ENCODE peak calls at places on chromosomes 11 and 22, in eight cellular contexts. Q, Z, K, L, N, D, F and B are unnamed samples.

GRCh38 chr11:102479733-102480132 is 27.2 kb upstream of the TMEM123 start:
- DNase-seq in Q (no peak), Z (no peak), K (no peak), L (no peak), N (no peak), D (no peak), F (no peak), B (no peak)

GRCh38 chr22:23269441-23270211 is 89.3 kb downstream of the BCR start:
- DNase-seq in Q (peak; percentile 49), Z (no peak), K (no peak), L (no peak), N (no peak), D (no peak), F (no peak), B (no peak)

GRCh38 chr11:46302866-46303265 is 25.4 kb downstream of the CREB3L1 start:
- DNase-seq in Q (peak; percentile 69), Z (no peak), K (no peak), L (no peak), N (peak; percentile 81), D (no peak), F (no peak), B (no peak)

GRCh38 chr11:2776351-2777061 is 76.7 kb upstream of the KCNQ1OT1 start:
- DNase-seq in Q (no peak), Z (no peak), K (peak; percentile 1), L (no peak), N (no peak), D (no peak), F (no peak), B (no peak)

GRCh38 chr11:27722945-27723344 is 22.7 kb upstream of the BDNF start:
- DNase-seq in Q (peak; percentile 13), Z (no peak), K (no peak), L (peak; percentile 32), N (no peak), D (no peak), F (no peak), B (no peak)

GRCh38 chr11:4184163-4184916 is 89.7 kb downstream of the RRM1 start:
- DNase-seq in Q (no peak), Z (no peak), K (no peak), L (peak; percentile 18), N (no peak), D (no peak), F (no peak), B (no peak)

GRCh38 chr11:87466228-87466627 is 428.5 kb downstream of the TMEM135 start:
- DNase-seq in Q (no peak), Z (peak; percentile 56), K (no peak), L (no peak), N (no peak), D (no peak), F (no peak), B (no peak)

GRCh38 chr11:134252539-134253188 is 488 bp downstream of the THYN1 start:
- DNase-seq in Q (no peak), Z (peak; percentile 64), K (peak; percentile 20), L (peak; percentile 63), N (no peak), D (no peak), F (no peak), B (no peak)

GRCh38 chr11:73995247-73995646 is 12.6 kb upstream of the UCP2 start:
- DNase-seq in Q (no peak), Z (no peak), K (no peak), L (peak; percentile 22), N (no peak), D (no peak), F (no peak), B (no peak)

GRCh38 chr11:405323-405975 is 9.3 kb downstream of the SIGIRR start:
- DNase-seq in Q (no peak), Z (peak; percentile 27), K (no peak), L (peak; percentile 56), N (no peak), D (no peak), F (no peak), B (no peak)

GRCh38 chr11:128297111-128297651 is 290.2 kb downstream of the ETS1 start:
- DNase-seq in Q (no peak), Z (no peak), K (no peak), L (no peak), N (no peak), D (no peak), F (no peak), B (no peak)

GRCh38 chr11:125390949-125391348 is 105.1 kb downstream of the FEZ1 start:
- DNase-seq in Q (no peak), Z (no peak), K (no peak), L (peak; percentile 28), N (no peak), D (no peak), F (peak; percentile 43), B (no peak)

GRCh38 chr11:8650401-8650990 is 32.0 kb downstream of the TRIM66 start:
- DNase-seq in Q (no peak), Z (peak; percentile 90), K (no peak), L (no peak), N (no peak), D (peak; percentile 57), F (no peak), B (no peak)

GRCh38 chr11:39174228-39174627 is 2285.2 kb downstream of the LRRC4C start:
- DNase-seq in Q (no peak), Z (no peak), K (no peak), L (no peak), N (no peak), D (no peak), F (no peak), B (no peak)

GRCh38 chr22:32971252-32971651 is 86.9 kb downstream of the SYN3 start:
- DNase-seq in Q (no peak), Z (no peak), K (no peak), L (no peak), N (no peak), D (no peak), F (no peak), B (no peak)

GRCh38 chr22:24590596-24591173 is 2.2 kb downstream of the LRRC75B start:
- DNase-seq in Q (no peak), Z (no peak), K (no peak), L (no peak), N (no peak), D (no peak), F (no peak), B (no peak)

GRCh38 chr11:46977940-46978595 is 41.5 kb downstream of the CSTPP1 start:
- DNase-seq in Q (no peak), Z (no peak), K (no peak), L (peak; percentile 13), N (no peak), D (no peak), F (no peak), B (peak; percentile 34)

GRCh38 chr11:16363709-16364108 is 7.4 kb upstream of the SOX6 start:
- DNase-seq in Q (no peak), Z (no peak), K (no peak), L (no peak), N (no peak), D (no peak), F (no peak), B (no peak)

GRCh38 chr11:26285593-26285992 is 46.3 kb upstream of the ANO3 start:
- DNase-seq in Q (no peak), Z (no peak), K (no peak), L (no peak), N (no peak), D (no peak), F (no peak), B (no peak)

GRCh38 chr11:26283852-26284421 is 48.0 kb upstream of the ANO3 start:
- DNase-seq in Q (no peak), Z (peak; percentile 4), K (no peak), L (no peak), N (no peak), D (no peak), F (no peak), B (no peak)

GRCh38 chr11:26287067-26287518 is 44.8 kb upstream of the ANO3 start:
- DNase-seq in Q (no peak), Z (peak; percentile 63), K (no peak), L (peak; percentile 37), N (no peak), D (no peak), F (no peak), B (no peak)

GRCh38 chr11:26286472-26287066 is 45.4 kb upstream of the ANO3 start:
- DNase-seq in Q (no peak), Z (peak; percentile 45), K (peak; percentile 25), L (peak; percentile 64), N (no peak), D (no peak), F (no peak), B (peak; percentile 31)
- TF ChIP-seq CTCF in Q (peak; percentile 50), Z (peak; percentile 63), K (peak; percentile 59), L (peak; percentile 83), N (peak; percentile 53), D (peak; percentile 38), F (peak; percentile 56), B (peak; percentile 47)

GRCh38 chr11:132452616-132453015 is 1079.7 kb downstream of the OPCML start:
- DNase-seq in Q (no peak), Z (no peak), K (no peak), L (no peak), N (no peak), D (no peak), F (no peak), B (no peak)
- TF ChIP-seq CTCF in Q (no peak), Z (no peak), K (no peak), L (no peak), N (no peak), D (no peak), F (no peak), B (no peak)

GRCh38 chr11:77515483-77515882 is 41.6 kb upstream of the PAK1 start:
- DNase-seq in Q (no peak), Z (no peak), K (no peak), L (no peak), N (no peak), D (no peak), F (no peak), B (no peak)
- TF ChIP-seq CTCF in Q (no peak), Z (no peak), K (no peak), L (no peak), N (no peak), D (no peak), F (no peak), B (no peak)

GRCh38 chr11:94738746-94739145 is 29.4 kb upstream of the AMOTL1 start:
- DNase-seq in Q (no peak), Z (no peak), K (no peak), L (no peak), N (no peak), D (no peak), F (no peak), B (no peak)

GRCh38 chr11:94742645-94743044 is 25.5 kb upstream of the AMOTL1 start:
- DNase-seq in Q (no peak), Z (no peak), K (no peak), L (no peak), N (no peak), D (no peak), F (no peak), B (no peak)

GRCh38 chr11:94739331-94739730 is 28.8 kb upstream of the AMOTL1 start:
- DNase-seq in Q (no peak), Z (no peak), K (no peak), L (no peak), N (no peak), D (no peak), F (no peak), B (no peak)

GRCh38 chr11:94740083-94740974 is 27.8 kb upstream of the AMOTL1 start:
- DNase-seq in Q (peak; percentile 28), Z (no peak), K (peak; percentile 54), L (peak; percentile 17), N (peak; percentile 12), D (no peak), F (no peak), B (no peak)

GRCh38 chr11:94740975-94741707 is 27.0 kb upstream of the AMOTL1 start:
- DNase-seq in Q (peak; percentile 44), Z (peak; percentile 63), K (peak; percentile 22), L (peak; percentile 76), N (peak; percentile 31), D (peak; percentile 60), F (no peak), B (peak; percentile 57)
- TF ChIP-seq CTCF in Q (peak; percentile 16), Z (peak; percentile 59), K (peak; percentile 70), L (peak; percentile 69), N (peak; percentile 46), D (peak; percentile 48), F (peak; percentile 68), B (no peak)

GRCh38 chr11:67606477-67607295 is at the start of gene NDUFV1:
- DNase-seq in Q (peak; percentile 93), Z (peak; percentile 86), K (peak; percentile 96), L (peak; percentile 93), N (peak; percentile 97), D (peak; percentile 62), F (peak; percentile 65), B (peak; percentile 91)
- TF ChIP-seq CTCF in Q (peak; percentile 68), Z (no peak), K (peak; percentile 66), L (peak; percentile 49), N (peak; percentile 57), D (peak; percentile 45), F (peak; percentile 44), B (peak; percentile 38)